ENCODE peak calls at places on chromosomes 12 and 14, in five cellular contexts. One of them, this sample, is unnamed.

GRCh38 chr14:102233081-102233480 is 71.9 kb downstream of the MOK start:
- DNase-seq in MM.1S: no peak
- DNase-seq in posterior cingulate gyrus: no peak
- DNase-seq in NCI-H226: peak
- DNase-seq in coronary artery: no peak
- DNase-seq in this sample: no peak

GRCh38 chr14:100679707-100680438 is 46.8 kb upstream of the DLK1 start:
- DNase-seq in NCI-H226: no peak
- DNase-seq in MM.1S: no peak
- DNase-seq in posterior cingulate gyrus: no peak
- DNase-seq in coronary artery: no peak
- DNase-seq in this sample: no peak

GRCh38 chr14:75542585-75543091 is 20.4 kb downstream of the BATF start:
- DNase-seq in coronary artery: no peak
- DNase-seq in MM.1S: no peak
- DNase-seq in NCI-H226: no peak
- DNase-seq in posterior cingulate gyrus: no peak
- DNase-seq in this sample: peak

GRCh38 chr12:21583587-21583986 is 21.1 kb downstream of the GYS2 start:
- DNase-seq in MM.1S: no peak
- DNase-seq in NCI-H226: no peak
- DNase-seq in posterior cingulate gyrus: no peak
- DNase-seq in coronary artery: no peak
- DNase-seq in this sample: no peak

GRCh38 chr14:29782041-29782440 is 145.6 kb downstream of the PRKD1 start:
- DNase-seq in coronary artery: no peak
- DNase-seq in MM.1S: no peak
- DNase-seq in posterior cingulate gyrus: no peak
- DNase-seq in NCI-H226: no peak
- DNase-seq in this sample: no peak

GRCh38 chr12:124650912-124651311 is 83.5 kb upstream of the NCOR2 start:
- DNase-seq in NCI-H226: no peak
- DNase-seq in posterior cingulate gyrus: no peak
- DNase-seq in MM.1S: no peak
- DNase-seq in coronary artery: no peak
- DNase-seq in this sample: no peak

GRCh38 chr12:77362871-77363270 is 297.5 kb upstream of the E2F7 start:
- DNase-seq in coronary artery: no peak
- DNase-seq in MM.1S: no peak
- DNase-seq in posterior cingulate gyrus: no peak
- DNase-seq in NCI-H226: no peak
- DNase-seq in this sample: no peak

GRCh38 chr12:103495158-103495782 is 498 bp downstream of the C12orf42 start:
- DNase-seq in MM.1S: peak
- DNase-seq in NCI-H226: no peak
- DNase-seq in coronary artery: no peak
- DNase-seq in posterior cingulate gyrus: peak
- DNase-seq in this sample: peak

GRCh38 chr14:57818511-57818910 is 47.4 kb downstream of the SLC35F4 start:
- DNase-seq in posterior cingulate gyrus: no peak
- DNase-seq in NCI-H226: no peak
- DNase-seq in coronary artery: no peak
- DNase-seq in MM.1S: no peak
- DNase-seq in this sample: no peak

GRCh38 chr14:36820111-36820709 is 158.6 kb downstream of the PAX9 start:
- DNase-seq in NCI-H226: no peak
- DNase-seq in posterior cingulate gyrus: no peak
- DNase-seq in coronary artery: no peak
- DNase-seq in MM.1S: no peak
- DNase-seq in this sample: no peak

GRCh38 chr12:23803547-23803946 is 145.9 kb downstream of the SOX5 start:
- DNase-seq in posterior cingulate gyrus: no peak
- DNase-seq in NCI-H226: no peak
- DNase-seq in coronary artery: no peak
- DNase-seq in MM.1S: no peak
- DNase-seq in this sample: no peak

GRCh38 chr14:94548999-94549985 is 11.9 kb upstream of the SERPINA4 start:
- DNase-seq in coronary artery: no peak
- DNase-seq in NCI-H226: no peak
- DNase-seq in MM.1S: peak
- DNase-seq in posterior cingulate gyrus: peak
- DNase-seq in this sample: peak

GRCh38 chr14:61514006-61514830 is 181.1 kb upstream of the HIF1A start:
- DNase-seq in MM.1S: no peak
- DNase-seq in posterior cingulate gyrus: no peak
- DNase-seq in NCI-H226: peak
- DNase-seq in coronary artery: no peak
- DNase-seq in this sample: no peak

This sample was measured in CD4-positive, CD25-positive, alpha-beta regulatory T cell.